ENCODE peak calls at places on chromosomes 2 and 18, in ten cellular contexts. One of them, this sample, is unnamed.
A peak's percentile ranks its signal among the peaks of the same experiment; 100 is the strongest.

GRCh38 chr2:190656301-190656700 is 7.4 kb downstream of the NAB1 start:
- ATAC-seq in right lobe of liver: no peak
- ATAC-seq in body of pancreas: no peak
- ATAC-seq in A549: no peak
- ATAC-seq in activated CD8-positive, alpha-beta T cell treated with anti-CD3 and anti-CD28 coated beads for 36 hours: no peak
- ATAC-seq in activated CD8-positive, alpha-beta memory T cell treated with anti-CD3 and anti-CD28 coated beads, Interleukin-2, amount 10 ng/mL, durations not matched to agents 7 days and 5 days: no peak
- ATAC-seq in left lung: no peak
- ATAC-seq in natural killer cell: no peak
- ATAC-seq in activated CD4-positive, alpha-beta T cell treated with anti-CD3 and anti-CD28 coated beads for 36 hours: no peak
- ATAC-seq in activated naive CD8-positive, alpha-beta T cell treated with anti-CD3 and anti-CD28 coated beads, Interleukin-2, amount 50 U/mL, for 24 hours: no peak
- ATAC-seq in this sample: no peak

GRCh38 chr2:201232125-201232815 is 28.1 kb upstream of the CASP8 start:
- ATAC-seq in right lobe of liver: peak; percentile 86
- ATAC-seq in body of pancreas: peak; percentile 89
- ATAC-seq in A549: peak; percentile 76
- ATAC-seq in activated CD8-positive, alpha-beta T cell treated with anti-CD3 and anti-CD28 coated beads for 36 hours: peak; percentile 54
- ATAC-seq in activated CD8-positive, alpha-beta memory T cell treated with anti-CD3 and anti-CD28 coated beads, Interleukin-2, amount 10 ng/mL, durations not matched to agents 7 days and 5 days: peak; percentile 58
- ATAC-seq in left lung: peak; percentile 89
- ATAC-seq in natural killer cell: peak; percentile 68
- ATAC-seq in activated CD4-positive, alpha-beta T cell treated with anti-CD3 and anti-CD28 coated beads for 36 hours: peak; percentile 47
- ATAC-seq in activated naive CD8-positive, alpha-beta T cell treated with anti-CD3 and anti-CD28 coated beads, Interleukin-2, amount 50 U/mL, for 24 hours: peak; percentile 50
- ATAC-seq in this sample: peak; percentile 50

GRCh38 chr2:146986161-146986560 is 858.7 kb upstream of the ACVR2A start:
- ATAC-seq in right lobe of liver: no peak
- ATAC-seq in body of pancreas: no peak
- ATAC-seq in A549: no peak
- ATAC-seq in activated CD8-positive, alpha-beta T cell treated with anti-CD3 and anti-CD28 coated beads for 36 hours: no peak
- ATAC-seq in activated CD8-positive, alpha-beta memory T cell treated with anti-CD3 and anti-CD28 coated beads, Interleukin-2, amount 10 ng/mL, durations not matched to agents 7 days and 5 days: no peak
- ATAC-seq in left lung: no peak
- ATAC-seq in natural killer cell: no peak
- ATAC-seq in activated CD4-positive, alpha-beta T cell treated with anti-CD3 and anti-CD28 coated beads for 36 hours: no peak
- ATAC-seq in activated naive CD8-positive, alpha-beta T cell treated with anti-CD3 and anti-CD28 coated beads, Interleukin-2, amount 50 U/mL, for 24 hours: no peak
- ATAC-seq in this sample: no peak

GRCh38 chr18:39209173-39209572 is 1643.6 kb upstream of the CELF4 start:
- ATAC-seq in right lobe of liver: no peak
- ATAC-seq in body of pancreas: no peak
- ATAC-seq in A549: no peak
- ATAC-seq in activated CD8-positive, alpha-beta T cell treated with anti-CD3 and anti-CD28 coated beads for 36 hours: no peak
- ATAC-seq in activated CD8-positive, alpha-beta memory T cell treated with anti-CD3 and anti-CD28 coated beads, Interleukin-2, amount 10 ng/mL, durations not matched to agents 7 days and 5 days: no peak
- ATAC-seq in left lung: no peak
- ATAC-seq in natural killer cell: no peak
- ATAC-seq in activated CD4-positive, alpha-beta T cell treated with anti-CD3 and anti-CD28 coated beads for 36 hours: no peak
- ATAC-seq in activated naive CD8-positive, alpha-beta T cell treated with anti-CD3 and anti-CD28 coated beads, Interleukin-2, amount 50 U/mL, for 24 hours: no peak
- ATAC-seq in this sample: no peak

GRCh38 chr18:13808294-13809024 is 15.5 kb upstream of the MC5R start:
- ATAC-seq in right lobe of liver: no peak
- ATAC-seq in body of pancreas: peak; percentile 43
- ATAC-seq in A549: no peak
- ATAC-seq in activated CD8-positive, alpha-beta T cell treated with anti-CD3 and anti-CD28 coated beads for 36 hours: no peak
- ATAC-seq in activated CD8-positive, alpha-beta memory T cell treated with anti-CD3 and anti-CD28 coated beads, Interleukin-2, amount 10 ng/mL, durations not matched to agents 7 days and 5 days: no peak
- ATAC-seq in left lung: no peak
- ATAC-seq in natural killer cell: no peak
- ATAC-seq in activated CD4-positive, alpha-beta T cell treated with anti-CD3 and anti-CD28 coated beads for 36 hours: no peak
- ATAC-seq in activated naive CD8-positive, alpha-beta T cell treated with anti-CD3 and anti-CD28 coated beads, Interleukin-2, amount 50 U/mL, for 24 hours: no peak
- ATAC-seq in this sample: no peak

GRCh38 chr2:27741673-27742072 is 29.8 kb upstream of the MRPL33 start:
- ATAC-seq in right lobe of liver: no peak
- ATAC-seq in body of pancreas: no peak
- ATAC-seq in A549: no peak
- ATAC-seq in activated CD8-positive, alpha-beta T cell treated with anti-CD3 and anti-CD28 coated beads for 36 hours: no peak
- ATAC-seq in activated CD8-positive, alpha-beta memory T cell treated with anti-CD3 and anti-CD28 coated beads, Interleukin-2, amount 10 ng/mL, durations not matched to agents 7 days and 5 days: no peak
- ATAC-seq in left lung: no peak
- ATAC-seq in natural killer cell: no peak
- ATAC-seq in activated CD4-positive, alpha-beta T cell treated with anti-CD3 and anti-CD28 coated beads for 36 hours: no peak
- ATAC-seq in activated naive CD8-positive, alpha-beta T cell treated with anti-CD3 and anti-CD28 coated beads, Interleukin-2, amount 50 U/mL, for 24 hours: no peak
- ATAC-seq in this sample: no peak

GRCh38 chr2:187054501-187055319 is 205.7 kb upstream of the ZSWIM2 start:
- ATAC-seq in right lobe of liver: peak; percentile 30
- ATAC-seq in body of pancreas: no peak
- ATAC-seq in A549: peak; percentile 57
- ATAC-seq in activated CD8-positive, alpha-beta T cell treated with anti-CD3 and anti-CD28 coated beads for 36 hours: no peak
- ATAC-seq in activated CD8-positive, alpha-beta memory T cell treated with anti-CD3 and anti-CD28 coated beads, Interleukin-2, amount 10 ng/mL, durations not matched to agents 7 days and 5 days: no peak
- ATAC-seq in left lung: no peak
- ATAC-seq in natural killer cell: no peak
- ATAC-seq in activated CD4-positive, alpha-beta T cell treated with anti-CD3 and anti-CD28 coated beads for 36 hours: no peak
- ATAC-seq in activated naive CD8-positive, alpha-beta T cell treated with anti-CD3 and anti-CD28 coated beads, Interleukin-2, amount 50 U/mL, for 24 hours: no peak
- ATAC-seq in this sample: no peak

GRCh38 chr2:188746727-188747126 is 227.4 kb upstream of the COL3A1 start:
- ATAC-seq in right lobe of liver: no peak
- ATAC-seq in body of pancreas: no peak
- ATAC-seq in A549: no peak
- ATAC-seq in activated CD8-positive, alpha-beta T cell treated with anti-CD3 and anti-CD28 coated beads for 36 hours: no peak
- ATAC-seq in activated CD8-positive, alpha-beta memory T cell treated with anti-CD3 and anti-CD28 coated beads, Interleukin-2, amount 10 ng/mL, durations not matched to agents 7 days and 5 days: no peak
- ATAC-seq in left lung: no peak
- ATAC-seq in natural killer cell: no peak
- ATAC-seq in activated CD4-positive, alpha-beta T cell treated with anti-CD3 and anti-CD28 coated beads for 36 hours: no peak
- ATAC-seq in activated naive CD8-positive, alpha-beta T cell treated with anti-CD3 and anti-CD28 coated beads, Interleukin-2, amount 50 U/mL, for 24 hours: no peak
- ATAC-seq in this sample: no peak

GRCh38 chr18:23523429-23524212 is 20.3 kb downstream of the RMC1 start:
- ATAC-seq in right lobe of liver: peak; percentile 58
- ATAC-seq in body of pancreas: no peak
- ATAC-seq in A549: peak; percentile 20
- ATAC-seq in activated CD8-positive, alpha-beta T cell treated with anti-CD3 and anti-CD28 coated beads for 36 hours: no peak
- ATAC-seq in activated CD8-positive, alpha-beta memory T cell treated with anti-CD3 and anti-CD28 coated beads, Interleukin-2, amount 10 ng/mL, durations not matched to agents 7 days and 5 days: no peak
- ATAC-seq in left lung: peak; percentile 77
- ATAC-seq in natural killer cell: no peak
- ATAC-seq in activated CD4-positive, alpha-beta T cell treated with anti-CD3 and anti-CD28 coated beads for 36 hours: peak; percentile 51
- ATAC-seq in activated naive CD8-positive, alpha-beta T cell treated with anti-CD3 and anti-CD28 coated beads, Interleukin-2, amount 50 U/mL, for 24 hours: no peak
- ATAC-seq in this sample: peak; percentile 46

GRCh38 chr2:11370377-11371098 is 26.1 kb upstream of the ROCK2 start:
- ATAC-seq in right lobe of liver: peak; percentile 48
- ATAC-seq in body of pancreas: peak; percentile 58
- ATAC-seq in A549: peak; percentile 46
- ATAC-seq in activated CD8-positive, alpha-beta T cell treated with anti-CD3 and anti-CD28 coated beads for 36 hours: no peak
- ATAC-seq in activated CD8-positive, alpha-beta memory T cell treated with anti-CD3 and anti-CD28 coated beads, Interleukin-2, amount 10 ng/mL, durations not matched to agents 7 days and 5 days: no peak
- ATAC-seq in left lung: no peak
- ATAC-seq in natural killer cell: no peak
- ATAC-seq in activated CD4-positive, alpha-beta T cell treated with anti-CD3 and anti-CD28 coated beads for 36 hours: no peak
- ATAC-seq in activated naive CD8-positive, alpha-beta T cell treated with anti-CD3 and anti-CD28 coated beads, Interleukin-2, amount 50 U/mL, for 24 hours: no peak
- ATAC-seq in this sample: no peak

GRCh38 chr2:122491011-122491410 is 735.6 kb downstream of the TSN start:
- ATAC-seq in right lobe of liver: no peak
- ATAC-seq in body of pancreas: no peak
- ATAC-seq in A549: no peak
- ATAC-seq in activated CD8-positive, alpha-beta T cell treated with anti-CD3 and anti-CD28 coated beads for 36 hours: no peak
- ATAC-seq in activated CD8-positive, alpha-beta memory T cell treated with anti-CD3 and anti-CD28 coated beads, Interleukin-2, amount 10 ng/mL, durations not matched to agents 7 days and 5 days: no peak
- ATAC-seq in left lung: no peak
- ATAC-seq in natural killer cell: no peak
- ATAC-seq in activated CD4-positive, alpha-beta T cell treated with anti-CD3 and anti-CD28 coated beads for 36 hours: no peak
- ATAC-seq in activated naive CD8-positive, alpha-beta T cell treated with anti-CD3 and anti-CD28 coated beads, Interleukin-2, amount 50 U/mL, for 24 hours: no peak
- ATAC-seq in this sample: no peak

This sample was measured in activated T-helper 17 cell treated with anti-CD3 and anti-CD28 coated beads, Interleukin-2, amount 50 U/mL, for 72 hours.